ENCODE peak calls at places on chromosome 16, in four cellular contexts. A is activated naive CD4-positive, alpha-beta T cell treated with Interleukin-2 at 50 U/mL for 16 hours; D is amygdala; G is AG20443. T is an unnamed sample.

GRCh38 chr16:57283214-57283955 is 1.1 kb downstream of the PLLP start:
- DNase-seq in A (no peak), D (no peak), G (no peak), T (no peak)

GRCh38 chr16:55499951-55500350 is 8.9 kb upstream of the LPCAT2 start:
- DNase-seq in A (no peak), D (peak; percentile 9), G (peak; percentile 91), T (peak; percentile 54)

GRCh38 chr16:58393138-58393504 is 850 bp downstream of the GINS3 start:
- DNase-seq in A (no peak), D (no peak), G (peak; percentile 18), T (no peak)

GRCh38 chr16:50859628-50860360 is 117.9 kb downstream of the CYLD start:
- DNase-seq in A (no peak), D (no peak), G (no peak), T (no peak)

GRCh38 chr16:66486773-66487579 is 59.9 kb downstream of the BEAN1 start:
- DNase-seq in A (no peak), D (peak; percentile 12), G (peak; percentile 61), T (no peak)

GRCh38 chr16:50297301-50298074 is 31.1 kb downstream of the ADCY7 start:
- DNase-seq in A (no peak), D (no peak), G (no peak), T (no peak)

GRCh38 chr16:81485824-81486554 is 41.4 kb downstream of the CMIP start:
- DNase-seq in A (no peak), D (no peak), G (no peak), T (no peak)

GRCh38 chr16:66359811-66360608 is 6.5 kb upstream of the CDH5 start:
- DNase-seq in A (no peak), D (no peak), G (no peak), T (no peak)

GRCh38 chr16:57614546-57615343 is 13.7 kb upstream of the ADGRG1 start:
- DNase-seq in A (peak; percentile 64), D (no peak), G (no peak), T (peak; percentile 79)

GRCh38 chr16:51637744-51638100 is 486.7 kb upstream of the SALL1 start:
- DNase-seq in A (no peak), D (no peak), G (peak; percentile 29), T (no peak)

GRCh38 chr16:19203374-19203966 is 35.4 kb downstream of the SYT17 start:
- DNase-seq in A (no peak), D (no peak), G (no peak), T (no peak)

GRCh38 chr16:72858611-72859493 is 189.1 kb downstream of the ZFHX3 start:
- DNase-seq in A (no peak), D (peak; percentile 17), G (no peak), T (no peak)

GRCh38 chr16:86391987-86392386 is 118.3 kb upstream of the FOXF1 start:
- DNase-seq in A (no peak), D (no peak), G (peak; percentile 64), T (no peak)

GRCh38 chr16:55136356-55136755 is 187.6 kb upstream of the IRX6 start:
- DNase-seq in A (no peak), D (no peak), G (no peak), T (no peak)

GRCh38 chr16:20673882-20674683 is 23.4 kb downstream of the ACSM1 start:
- DNase-seq in A (no peak), D (no peak), G (no peak), T (no peak)

GRCh38 chr16:3610698-3611144 is 685 bp downstream of the SLX4 start:
- DNase-seq in A (no peak), D (no peak), G (no peak), T (peak; percentile 10)

GRCh38 chr16:31401436-31401835 is 8.3 kb downstream of the ITGAD start:
- DNase-seq in A (no peak), D (no peak), G (no peak), T (no peak)

GRCh38 chr16:79071424-79071823 is 529.1 kb downstream of the MAF start:
- DNase-seq in A (no peak), D (no peak), G (no peak), T (no peak)

GRCh38 chr16:79209308-79209707 is 391.2 kb downstream of the MAF start:
- DNase-seq in A (no peak), D (no peak), G (no peak), T (no peak)

GRCh38 chr16:55372792-55373488 is 48.9 kb downstream of the IRX6 start:
- DNase-seq in A (no peak), D (no peak), G (peak; percentile 22), T (no peak)

GRCh38 chr16:57000271-57001025 is 11.1 kb downstream of the NLRC5 start:
- DNase-seq in A (peak; percentile 63), D (no peak), G (peak; percentile 93), T (peak; percentile 86)

GRCh38 chr16:9012848-9013507 is 49.3 kb upstream of the USP7 start:
- DNase-seq in A (no peak), D (no peak), G (no peak), T (peak; percentile 13)

GRCh38 chr16:3187798-3188674 is at the start of gene OR1F1:
- DNase-seq in A (peak; percentile 71), D (no peak), G (peak; percentile 53), T (peak; percentile 81)

GRCh38 chr16:88430524-88431446 is 22.3 kb upstream of the ZFPM1 start:
- DNase-seq in A (peak; percentile 39), D (no peak), G (peak; percentile 51), T (peak; percentile 54)

GRCh38 chr16:11992594-11993524 is 16.3 kb downstream of the SNX29 start:
- DNase-seq in A (no peak), D (no peak), G (no peak), T (no peak)

GRCh38 chr16:77610496-77610895 is 111.8 kb upstream of the NUDT7 start:
- DNase-seq in A (no peak), D (no peak), G (no peak), T (no peak)

GRCh38 chr16:57838161-57838560 is 35.9 kb upstream of the KIFC3 start:
- DNase-seq in A (no peak), D (no peak), G (no peak), T (no peak)

GRCh38 chr16:35745191-35745590 is 2285.8 kb downstream of the TP53TG3F start:
- DNase-seq in A (no peak), D (no peak), G (no peak), T (no peak)

GRCh38 chr16:56669005-56669839 is at the start of gene MT1H:
- DNase-seq in A (no peak), D (no peak), G (no peak), T (no peak)

GRCh38 chr16:31010539-31010938 is at the start of gene STX1B:
- DNase-seq in A (peak; percentile 42), D (peak; percentile 63), G (peak; percentile 77), T (peak; percentile 60)

GRCh38 chr16:58098207-58099096 is 30.7 kb downstream of the CFAP20 start:
- DNase-seq in A (no peak), D (no peak), G (peak; percentile 91), T (no peak)

GRCh38 chr16:58474296-58474695 is 25.6 kb upstream of the NDRG4 start:
- DNase-seq in A (no peak), D (no peak), G (no peak), T (no peak)

GRCh38 chr16:81585785-81586184 is 141.2 kb downstream of the CMIP start:
- DNase-seq in A (no peak), D (no peak), G (no peak), T (no peak)

GRCh38 chr16:27355610-27356009 is 41.8 kb downstream of the IL4R start:
- DNase-seq in A (peak; percentile 53), D (no peak), G (peak; percentile 61), T (peak; percentile 72)

GRCh38 chr16:64391009-64391663 is 730.7 kb downstream of the CDH11 start:
- DNase-seq in A (no peak), D (no peak), G (peak; percentile 30), T (no peak)

GRCh38 chr16:87465306-87465705 is 27.5 kb downstream of the ZCCHC14 start:
- DNase-seq in A (no peak), D (no peak), G (peak; percentile 90), T (peak; percentile 60)

GRCh38 chr16:54458923-54459322 is 172.3 kb upstream of the IRX3 start:
- DNase-seq in A (no peak), D (no peak), G (no peak), T (no peak)

GRCh38 chr16:68190099-68190498 is 45.8 kb downstream of the ESRP2 start:
- DNase-seq in A (no peak), D (no peak), G (no peak), T (no peak)

T was measured in activated CD4-positive, alpha-beta memory T cell treated with anti-CD3 and anti-CD28 coated beads for 36 hours.